ENCODE peak calls at places on chromosomes 7 and 10, in seven cellular contexts. O, U, G, H, K, D and B are unnamed samples.

GRCh38 chr10:126525326-126525725 is 137.0 kb upstream of the ADAM12 start:
- DNase-seq in O (peak), U (no peak), G (no peak), H (no peak), K (no peak), D (no peak), B (no peak)

GRCh38 chr7:92179393-92179924 is 517 bp upstream of the LRRD1 start:
- DNase-seq in O (no peak), U (no peak), G (peak), H (no peak), K (no peak), D (no peak), B (no peak)

GRCh38 chr7:157278167-157278790 is 58.5 kb upstream of the DNAJB6 start:
- DNase-seq in O (no peak), U (peak), G (no peak), H (no peak), K (no peak), D (no peak), B (no peak)

GRCh38 chr7:105496501-105496900 is 25.6 kb downstream of the PUS7 start:
- DNase-seq in O (no peak), U (peak), G (peak), H (no peak), K (no peak), D (peak), B (peak)

GRCh38 chr7:84191261-84191660 is 3.3 kb downstream of the SEMA3A start:
- DNase-seq in O (no peak), U (no peak), G (peak), H (no peak), K (no peak), D (peak), B (no peak)

GRCh38 chr10:72292223-72292691 is 18.5 kb downstream of the DDIT4 start:
- DNase-seq in O (no peak), U (peak), G (peak), H (no peak), K (no peak), D (no peak), B (no peak)

GRCh38 chr10:96667401-96667800 is 52.9 kb downstream of the PIK3AP1 start:
- DNase-seq in O (no peak), U (no peak), G (no peak), H (no peak), K (no peak), D (no peak), B (no peak)

GRCh38 chr7:41916450-41916927 is 213.6 kb upstream of the INHBA start:
- DNase-seq in O (no peak), U (peak), G (peak), H (peak), K (peak), D (peak), B (peak)

GRCh38 chr7:30412810-30413504 is 65.6 kb downstream of the NOD1 start:
- DNase-seq in O (peak), U (peak), G (peak), H (peak), K (peak), D (peak), B (peak)

GRCh38 chr10:116723428-116724281 is 18.7 kb downstream of the HSPA12A start:
- DNase-seq in O (no peak), U (peak), G (no peak), H (no peak), K (no peak), D (no peak), B (no peak)

GRCh38 chr10:98309366-98310355 is 41.7 kb upstream of the LOXL4 start:
- DNase-seq in O (peak), U (peak), G (peak), H (peak), K (peak), D (peak), B (peak)

GRCh38 chr10:89426230-89426868 is 12.0 kb downstream of the IFIT5 start:
- DNase-seq in O (peak), U (no peak), G (peak), H (peak), K (no peak), D (peak), B (no peak)

GRCh38 chr7:102434039-102434481 is 685 bp downstream of the ORAI2 start:
- DNase-seq in O (no peak), U (no peak), G (peak), H (no peak), K (no peak), D (no peak), B (no peak)

GRCh38 chr10:60962946-60963345 is 19.0 kb upstream of the RHOBTB1 start:
- DNase-seq in O (no peak), U (no peak), G (peak), H (no peak), K (no peak), D (peak), B (no peak)

GRCh38 chr10:110802551-110803238 is 69.0 kb upstream of the PDCD4 start:
- DNase-seq in O (no peak), U (no peak), G (peak), H (peak), K (peak), D (peak), B (peak)

GRCh38 chr7:47291461-47292051 is 290.4 kb downstream of the TNS3 start:
- DNase-seq in O (no peak), U (peak), G (peak), H (peak), K (peak), D (peak), B (peak)

GRCh38 chr10:32190890-32191491 is 134.8 kb upstream of the KIF5B start:
- DNase-seq in O (peak), U (peak), G (peak), H (no peak), K (no peak), D (peak), B (no peak)

GRCh38 chr10:86770412-86770960 is 14.1 kb downstream of the BMPR1A start:
- DNase-seq in O (no peak), U (peak), G (no peak), H (no peak), K (no peak), D (no peak), B (no peak)

DNA sequence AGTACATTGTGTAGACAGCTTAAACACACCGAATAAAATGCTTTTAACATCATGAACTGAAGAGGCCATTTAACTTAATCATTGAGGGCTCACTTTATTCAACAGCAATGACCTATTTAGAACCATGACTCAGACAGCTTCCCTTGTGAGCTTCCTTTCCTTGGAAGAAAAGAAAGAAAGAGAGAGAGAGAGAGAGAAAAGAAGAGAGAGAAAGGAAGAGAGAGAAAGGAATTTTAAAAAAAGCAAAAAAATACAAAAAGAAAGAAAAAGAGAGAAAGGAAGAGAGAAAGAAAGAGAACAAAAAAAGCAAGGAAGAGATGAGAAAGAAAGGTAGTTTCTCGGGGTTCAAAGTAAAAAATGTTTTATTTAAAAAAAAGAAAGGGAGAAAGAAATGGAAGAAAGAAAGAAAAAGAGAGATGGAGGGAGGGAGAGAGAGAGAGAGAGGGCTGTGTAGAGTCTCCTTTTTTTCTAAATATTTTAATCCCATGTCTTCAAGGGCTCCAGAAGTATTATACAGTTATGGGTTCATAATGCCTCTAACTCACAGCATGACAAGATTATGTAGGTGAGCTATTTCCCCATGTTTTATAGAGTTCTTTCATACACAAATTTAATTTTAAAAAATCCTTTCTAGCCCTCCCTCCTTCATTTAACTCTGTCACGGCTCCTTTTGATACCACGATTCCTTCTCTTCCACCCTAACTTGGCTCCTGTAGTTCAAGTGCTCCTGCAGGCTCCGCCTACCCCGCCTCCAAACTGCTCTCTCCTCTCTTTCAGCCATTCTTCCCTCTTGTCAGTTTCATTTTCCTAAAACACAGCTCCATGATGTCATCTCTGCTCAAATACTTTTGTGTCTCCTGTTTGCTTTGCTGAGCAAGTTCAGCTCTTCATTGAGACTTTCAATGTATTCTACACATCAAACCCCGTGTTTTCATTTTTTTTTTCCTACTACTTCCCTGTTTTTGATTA is 85.5 kb downstream of the PRTFDC1 start:
- DNase-seq in O (no peak), U (peak), G (peak), H (no peak), K (peak), D (peak), B (no peak)
- H3K4me3 ChIP-seq in O (no peak), U (peak), G (no peak), H (no peak), K (no peak), D (no peak), B (no peak)

GRCh38 chr10:131996508-131997365 is 15.0 kb upstream of the BNIP3 start:
- DNase-seq in O (no peak), U (peak), G (no peak), H (no peak), K (no peak), D (no peak), B (no peak)

GRCh38 chr10:131998845-131999681 is 17.3 kb upstream of the BNIP3 start:
- DNase-seq in O (no peak), U (no peak), G (no peak), H (no peak), K (no peak), D (no peak), B (no peak)

GRCh38 chr10:131998050-131998844 is 16.5 kb upstream of the BNIP3 start:
- DNase-seq in O (no peak), U (no peak), G (no peak), H (no peak), K (no peak), D (no peak), B (no peak)

GRCh38 chr10:131994435-131994834 is 12.7 kb upstream of the BNIP3 start:
- DNase-seq in O (no peak), U (no peak), G (no peak), H (no peak), K (no peak), D (no peak), B (no peak)

DNA sequence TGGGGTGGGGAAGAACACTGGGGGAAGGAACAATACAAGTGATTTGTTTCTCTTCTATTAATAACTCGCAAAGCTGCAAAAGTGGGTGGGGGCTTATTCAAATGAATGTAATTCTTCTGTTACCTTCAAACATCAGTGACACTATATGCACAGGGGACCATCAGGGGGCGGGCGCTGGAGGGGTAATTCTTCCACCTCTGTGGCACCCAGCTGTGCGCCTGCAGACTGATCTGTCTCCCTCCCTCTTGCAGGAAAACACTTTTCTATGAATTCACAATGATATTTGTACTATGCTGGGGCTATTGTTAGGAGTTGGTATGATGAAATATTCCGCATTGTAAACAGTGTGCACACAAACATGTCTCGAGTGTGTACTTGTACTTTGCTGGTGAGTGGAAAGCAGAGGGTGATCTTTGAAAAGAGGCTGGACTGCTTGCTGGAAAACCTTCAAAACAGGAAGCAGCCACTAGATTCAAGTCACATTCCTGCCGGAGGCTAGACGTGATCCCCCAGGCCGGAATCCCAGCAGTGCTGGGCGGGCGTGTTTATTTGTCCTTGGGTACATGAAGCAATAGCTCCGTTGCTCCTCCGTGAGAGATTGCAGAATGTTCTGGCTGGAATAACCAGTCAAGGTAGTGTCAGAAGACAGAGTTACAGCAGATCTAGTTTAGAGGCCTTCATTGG is 15.8 kb upstream of the BNIP3 start:
- DNase-seq in O (peak), U (peak), G (peak), H (peak), K (peak), D (peak), B (peak)
- TF ChIP-seq CTCF in O (no peak), U (no peak), G (no peak), H (no peak), K (no peak), D (no peak), B (no peak)

GRCh38 chr10:24949616-24950015 is 2.8 kb downstream of the PRTFDC1 start:
- DNase-seq in O (no peak), U (no peak), G (no peak), H (no peak), K (no peak), D (no peak), B (no peak)

GRCh38 chr10:24952146-24952700 is at the start of gene PRTFDC1:
- DNase-seq in O (no peak), U (peak), G (no peak), H (no peak), K (peak), D (peak), B (no peak)

GRCh38 chr10:24952701-24953349 is 419 bp upstream of the PRTFDC1 start:
- DNase-seq in O (peak), U (peak), G (peak), H (no peak), K (peak), D (peak), B (no peak)

GRCh38 chr10:24950439-24950838 is 2.0 kb downstream of the PRTFDC1 start:
- DNase-seq in O (no peak), U (no peak), G (no peak), H (no peak), K (no peak), D (no peak), B (no peak)

DNA sequence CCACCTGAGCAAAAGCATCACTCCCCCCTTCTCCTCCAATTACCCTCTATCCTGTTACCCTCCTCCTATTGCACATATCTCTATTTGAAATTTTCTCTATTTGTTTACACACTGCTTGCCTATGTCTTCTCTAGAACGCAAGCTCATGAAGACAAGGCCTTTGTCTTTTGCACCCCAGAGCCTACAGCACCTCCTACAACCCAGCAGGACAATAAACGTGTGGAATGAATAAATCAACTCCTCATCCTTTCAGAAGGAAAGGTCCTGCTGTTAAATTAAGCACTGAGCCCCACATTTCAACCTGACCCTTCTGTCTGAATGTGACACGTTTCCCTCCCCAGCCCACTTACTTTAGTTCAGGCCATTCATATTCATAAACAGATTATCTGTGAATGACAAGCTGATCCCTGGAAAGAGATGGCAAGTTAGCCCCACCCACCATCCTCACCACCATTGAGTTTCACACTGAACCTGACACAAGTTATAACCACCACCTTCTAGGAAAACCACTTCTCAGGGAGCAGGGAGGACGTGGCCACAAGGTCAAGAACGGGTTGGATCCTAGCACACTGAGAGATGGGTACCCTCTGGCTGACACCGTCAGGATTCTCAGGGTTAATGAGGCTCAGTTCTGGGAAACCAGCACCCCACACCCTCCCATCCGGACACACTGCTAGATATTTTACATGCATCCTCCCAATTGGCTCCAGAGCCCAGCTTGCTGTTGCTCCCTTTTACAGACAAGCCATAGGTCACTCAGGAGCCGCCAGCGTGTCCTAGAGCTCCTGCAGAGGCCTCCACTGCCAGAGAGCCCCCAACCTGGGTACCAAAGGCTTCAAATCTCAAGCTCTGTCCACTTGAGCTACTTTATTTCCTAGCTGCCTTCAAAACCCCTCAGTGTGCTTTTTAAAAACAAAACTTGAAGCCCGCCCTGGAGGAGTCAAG is 933 bp downstream of the PRTFDC1 start:
- DNase-seq in O (peak), U (peak), G (peak), H (no peak), K (peak), D (peak), B (no peak)
- H3K4me3 ChIP-seq in O (peak), U (peak), G (peak), H (peak), K (peak), D (peak), B (peak)

DNA sequence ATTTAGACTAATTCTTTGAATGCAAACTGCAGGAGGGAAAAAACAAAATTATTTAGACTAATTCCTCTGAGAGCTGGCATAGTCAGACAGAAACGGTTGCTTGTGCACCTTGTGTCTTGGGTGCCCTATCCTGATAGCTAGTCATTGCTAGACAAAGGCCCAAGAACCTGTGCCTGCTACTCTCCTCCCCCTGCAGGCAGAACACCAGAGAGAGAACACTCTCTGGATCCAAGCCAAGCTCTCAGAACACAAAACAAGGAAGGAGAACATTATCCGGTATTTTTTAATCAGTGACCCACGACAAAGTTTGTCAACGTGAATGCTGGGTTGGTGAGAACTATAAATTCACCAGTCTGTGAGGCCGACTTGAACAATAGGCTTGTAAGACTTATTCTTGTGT is 18.9 kb upstream of the PPP1R9A start:
- DNase-seq in O (peak), U (no peak), G (peak), H (no peak), K (peak), D (peak), B (no peak)
- TF ChIP-seq CTCF in O (peak), U (no peak), G (peak), H (peak), K (peak), D (no peak), B (no peak)

GRCh38 chr10:69572159-69573055 is 815 bp downstream of the NEUROG3 start:
- DNase-seq in O (peak), U (no peak), G (peak), H (no peak), K (no peak), D (no peak), B (no peak)
- H3K4me3 ChIP-seq in O (no peak), U (no peak), G (no peak), H (no peak), K (no peak), D (no peak), B (no peak)

GRCh38 chr10:58106211-58107035 is 161.3 kb downstream of the IPMK start:
- DNase-seq in O (no peak), U (no peak), G (no peak), H (no peak), K (no peak), D (no peak), B (no peak)

GRCh38 chr10:58101682-58102081 is 166.0 kb downstream of the IPMK start:
- DNase-seq in O (no peak), U (no peak), G (no peak), H (no peak), K (no peak), D (no peak), B (no peak)

GRCh38 chr10:58107506-58107905 is 160.2 kb downstream of the IPMK start:
- DNase-seq in O (no peak), U (peak), G (peak), H (no peak), K (no peak), D (peak), B (peak)

GRCh38 chr10:58104419-58104818 is 163.3 kb downstream of the IPMK start:
- DNase-seq in O (no peak), U (peak), G (peak), H (no peak), K (no peak), D (no peak), B (no peak)

DNA sequence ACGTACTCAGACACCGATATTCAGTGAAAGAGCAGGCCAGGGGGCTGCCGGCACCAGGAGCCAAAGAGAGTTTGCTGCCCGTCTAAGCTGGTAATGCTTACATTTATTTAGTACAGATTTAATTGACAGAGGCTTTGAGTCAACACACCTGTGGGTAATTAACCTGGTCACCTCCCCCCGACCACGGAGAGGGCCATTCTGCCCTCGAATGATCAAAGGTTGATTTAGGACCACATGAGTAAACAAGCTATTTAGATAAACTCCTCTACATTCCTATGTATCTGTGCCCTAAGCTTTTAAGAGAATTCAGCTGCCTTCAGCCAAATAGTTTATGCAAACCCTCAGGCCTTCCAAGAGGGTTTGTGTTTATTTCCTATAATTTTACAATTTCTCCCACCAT is 164.8 kb downstream of the IPMK start:
- DNase-seq in O (no peak), U (no peak), G (no peak), H (no peak), K (no peak), D (no peak), B (no peak)
- TF ChIP-seq CTCF in O (no peak), U (no peak), G (no peak), H (no peak), K (no peak), D (no peak), B (no peak)

GRCh38 chr7:16348251-16348650 is 73.1 kb downstream of the CRPPA start:
- DNase-seq in O (peak), U (peak), G (no peak), H (no peak), K (no peak), D (no peak), B (no peak)
- H3K4me3 ChIP-seq in O (no peak), U (no peak), G (no peak), H (no peak), K (no peak), D (no peak), B (no peak)